ENCODE peak calls at places on chromosomes 3 and 15, in five cellular contexts. I, A, Q, B and T are unnamed samples.

GRCh38 chr3:24156466-24156865 is 211.4 kb downstream of the NR1D2 start:
- DNase-seq in I (no peak), A (peak), Q (peak), B (no peak), T (no peak)

GRCh38 chr15:22979699-22980188 is 424 bp downstream of the CYFIP1 start:
- DNase-seq in I (no peak), A (no peak), Q (no peak), B (peak), T (no peak)

GRCh38 chr3:195079636-195080035 is 191.3 kb downstream of the XXYLT1 start:
- DNase-seq in I (no peak), A (no peak), Q (no peak), B (no peak), T (no peak)

GRCh38 chr15:40340038-40340739 is 550 bp downstream of the CCDC9B start:
- DNase-seq in I (no peak), A (peak), Q (peak), B (peak), T (peak)

GRCh38 chr3:170584585-170585007 is 1.3 kb downstream of the SLC7A14 start:
- DNase-seq in I (peak), A (peak), Q (peak), B (peak), T (peak)

GRCh38 chr3:69236808-69237707 is 114.7 kb upstream of the LMOD3 start:
- DNase-seq in I (no peak), A (no peak), Q (no peak), B (peak), T (no peak)

GRCh38 chr3:140234256-140234655 is 299.3 kb downstream of the CLSTN2 start:
- DNase-seq in I (no peak), A (no peak), Q (no peak), B (no peak), T (no peak)

GRCh38 chr3:100295089-100295488 is 34.3 kb downstream of the TBC1D23 start:
- DNase-seq in I (no peak), A (no peak), Q (no peak), B (no peak), T (no peak)

GRCh38 chr15:69489101-69489571 is 36.5 kb downstream of the RPLP1 start:
- DNase-seq in I (no peak), A (peak), Q (no peak), B (no peak), T (no peak)

GRCh38 chr3:106029941-106030619 is 161.3 kb upstream of the CBLB start:
- DNase-seq in I (no peak), A (peak), Q (no peak), B (no peak), T (no peak)

GRCh38 chr15:77901251-77901881 is 176.1 kb downstream of the TBC1D2B start:
- DNase-seq in I (no peak), A (no peak), Q (no peak), B (no peak), T (no peak)

GRCh38 chr3:170330366-170330765 is 27.1 kb upstream of the SKIL start:
- DNase-seq in I (no peak), A (peak), Q (no peak), B (peak), T (no peak)

GRCh38 chr15:73127302-73127936 is 75.2 kb downstream of the NEO1 start:
- DNase-seq in I (no peak), A (peak), Q (no peak), B (no peak), T (no peak)

GRCh38 chr3:99885085-99885484 is 67.4 kb downstream of the CMSS1 start:
- DNase-seq in I (no peak), A (no peak), Q (no peak), B (no peak), T (no peak)

GRCh38 chr3:119965692-119966091 is 128.6 kb downstream of the GSK3B start:
- DNase-seq in I (no peak), A (no peak), Q (no peak), B (no peak), T (no peak)

GRCh38 chr15:59366368-59367021 is 6.2 kb downstream of the MYO1E start:
- DNase-seq in I (no peak), A (no peak), Q (no peak), B (peak), T (no peak)

GRCh38 chr15:44536962-44537727 is at the start of gene EIF3J:
- DNase-seq in I (peak), A (peak), Q (peak), B (peak), T (peak)

GRCh38 chr3:152278674-152279427 is 10.1 kb downstream of the MBNL1 start:
- DNase-seq in I (no peak), A (no peak), Q (no peak), B (no peak), T (no peak)

GRCh38 chr3:47890832-47891620 is 88.1 kb downstream of the DHX30 start:
- DNase-seq in I (peak), A (no peak), Q (no peak), B (peak), T (no peak)

GRCh38 chr3:191244242-191244867 is 45.3 kb downstream of the OSTN start:
- DNase-seq in I (no peak), A (no peak), Q (no peak), B (no peak), T (no peak)

GRCh38 chr3:129122697-129123055 is 1.1 kb upstream of the RAB43 start:
- DNase-seq in I (no peak), A (no peak), Q (no peak), B (peak), T (peak)

GRCh38 chr3:178084938-178085816 is 451.1 kb upstream of the KCNMB2 start:
- DNase-seq in I (peak), A (peak), Q (no peak), B (peak), T (peak)

GRCh38 chr15:46229263-46229662 is 594.4 kb downstream of the SQOR start:
- DNase-seq in I (no peak), A (no peak), Q (no peak), B (no peak), T (no peak)

GRCh38 chr15:93038064-93038705 is 50.8 kb downstream of the RGMA start:
- DNase-seq in I (no peak), A (no peak), Q (no peak), B (no peak), T (no peak)

GRCh38 chr15:93066834-93067648 is 22.0 kb downstream of the RGMA start:
- DNase-seq in I (no peak), A (no peak), Q (no peak), B (no peak), T (no peak)

GRCh38 chr3:160948273-160948672 is 156.9 kb downstream of the B3GALNT1 start:
- DNase-seq in I (no peak), A (no peak), Q (no peak), B (no peak), T (no peak)

GRCh38 chr15:34754171-34754580 is 622 bp downstream of the GJD2 start:
- DNase-seq in I (no peak), A (no peak), Q (no peak), B (no peak), T (no peak)

GRCh38 chr3:177602601-177603136 is 405.4 kb upstream of the TBL1XR1 start:
- DNase-seq in I (no peak), A (no peak), Q (no peak), B (no peak), T (no peak)

GRCh38 chr3:29637093-29637492 is 356.2 kb downstream of the RBMS3 start:
- DNase-seq in I (no peak), A (no peak), Q (no peak), B (no peak), T (no peak)

GRCh38 chr15:45442497-45443135 is 64.3 kb upstream of the GATM start:
- DNase-seq in I (peak), A (peak), Q (peak), B (no peak), T (no peak)

GRCh38 chr3:8845641-8846040 is 76.2 kb upstream of the OXTR start:
- DNase-seq in I (no peak), A (no peak), Q (peak), B (no peak), T (no peak)

GRCh38 chr3:111979689-111980025 is 831 bp downstream of the ABHD10 start:
- DNase-seq in I (no peak), A (no peak), Q (no peak), B (no peak), T (no peak)

GRCh38 chr3:196339493-196340254 is 1.5 kb upstream of the TM4SF19 start:
- DNase-seq in I (no peak), A (peak), Q (peak), B (no peak), T (no peak)

GRCh38 chr3:174333640-174334039 is 525.5 kb upstream of the NAALADL2 start:
- DNase-seq in I (no peak), A (no peak), Q (no peak), B (no peak), T (no peak)

GRCh38 chr15:25671132-25671531 is 192.0 kb downstream of the ATP10A start:
- DNase-seq in I (no peak), A (peak), Q (peak), B (no peak), T (no peak)

DNA sequence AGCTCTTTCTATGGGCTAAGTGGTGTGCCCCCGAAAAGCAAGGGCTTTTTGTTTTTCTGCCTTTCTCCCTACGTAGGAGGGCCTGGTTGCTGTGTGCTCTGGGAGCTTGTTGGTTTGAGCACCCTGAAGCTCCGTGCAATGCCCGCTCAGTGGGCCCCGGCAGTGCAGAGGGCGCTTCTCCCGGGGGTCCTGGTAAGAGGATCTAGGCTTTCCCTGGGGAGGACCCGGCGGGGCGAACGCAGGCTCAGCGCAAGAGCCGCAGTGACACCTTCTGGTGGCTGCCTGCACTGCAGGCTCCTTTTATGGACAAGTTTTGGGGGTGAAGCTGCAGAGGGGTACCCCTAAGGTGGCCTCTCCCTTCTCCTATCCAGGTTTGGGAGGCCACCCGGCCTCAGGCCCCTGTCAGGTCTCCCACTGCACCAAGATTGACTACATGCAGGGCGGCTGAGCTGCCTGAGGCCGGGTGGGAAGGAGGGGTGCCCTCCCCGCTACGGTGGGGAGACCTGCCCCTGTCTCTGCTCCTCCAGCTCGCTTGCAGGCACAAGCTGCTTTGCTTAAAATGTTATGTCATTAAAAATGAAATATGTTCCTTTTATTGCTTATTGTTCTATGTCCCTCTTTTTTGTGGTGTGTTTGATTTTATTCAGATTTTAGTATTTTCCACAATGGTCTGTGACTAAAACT is 387.9 kb downstream of the GABRG3 start:
- DNase-seq in I (no peak), A (peak), Q (no peak), B (no peak), T (peak)
- TF ChIP-seq CTCF in I (peak), A (peak), Q (peak), B (peak), T (peak)

GRCh38 chr3:53590606-53591005 is 96.2 kb downstream of the CACNA1D start:
- DNase-seq in I (no peak), A (no peak), Q (no peak), B (no peak), T (no peak)

GRCh38 chr3:53593611-53594010 is 99.2 kb downstream of the CACNA1D start:
- DNase-seq in I (no peak), A (no peak), Q (no peak), B (no peak), T (no peak)

GRCh38 chr3:53591646-53592045 is 97.2 kb downstream of the CACNA1D start:
- DNase-seq in I (no peak), A (no peak), Q (no peak), B (no peak), T (no peak)

GRCh38 chr3:53594276-53594675 is 99.9 kb downstream of the CACNA1D start:
- DNase-seq in I (no peak), A (no peak), Q (no peak), B (no peak), T (no peak)

GRCh38 chr3:53592862-53593261 is 98.5 kb downstream of the CACNA1D start:
- DNase-seq in I (no peak), A (no peak), Q (no peak), B (no peak), T (no peak)
- TF ChIP-seq CTCF in I (no peak), A (no peak), Q (no peak), B (no peak), T (no peak)

GRCh38 chr3:186930143-186930638 is at the start of gene ST6GAL1:
- DNase-seq in I (no peak), A (peak), Q (no peak), B (peak), T (peak)
- TF ChIP-seq CTCF in I (peak), A (peak), Q (peak), B (peak), T (no peak)

GRCh38 chr3:56356820-56357219 is 111.4 kb downstream of the ERC2 start:
- DNase-seq in I (no peak), A (no peak), Q (no peak), B (no peak), T (no peak)

GRCh38 chr3:56355570-56356185 is 112.6 kb downstream of the ERC2 start:
- DNase-seq in I (no peak), A (peak), Q (no peak), B (no peak), T (no peak)

GRCh38 chr3:56347219-56347871 is 120.9 kb downstream of the ERC2 start:
- DNase-seq in I (no peak), A (no peak), Q (no peak), B (peak), T (no peak)

GRCh38 chr3:56357266-56357665 is 111.0 kb downstream of the ERC2 start:
- DNase-seq in I (no peak), A (peak), Q (no peak), B (no peak), T (no peak)

DNA sequence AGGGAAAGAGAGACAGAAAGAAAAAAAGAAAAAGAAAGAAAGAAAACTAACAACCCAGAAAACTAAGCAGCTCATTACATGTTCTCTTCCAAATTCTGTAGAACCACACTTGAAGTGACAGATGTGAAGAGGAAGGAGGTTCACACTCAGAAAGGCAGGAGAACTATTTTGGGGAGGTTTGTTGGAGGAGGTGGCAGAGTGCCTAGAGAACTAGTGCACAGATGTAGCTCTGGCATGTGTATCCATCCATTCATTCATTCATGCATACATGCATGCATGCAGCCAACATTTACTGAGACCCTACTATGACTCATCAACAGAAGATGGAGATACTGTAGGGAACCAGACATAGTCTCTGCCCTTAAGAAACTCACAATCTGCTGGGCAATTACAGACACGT is 116.8 kb downstream of the ERC2 start:
- DNase-seq in I (no peak), A (no peak), Q (no peak), B (no peak), T (no peak)
- TF ChIP-seq CTCF in I (no peak), A (no peak), Q (no peak), B (no peak), T (no peak)

GRCh38 chr15:70704731-70705130 is 58.6 kb downstream of the UACA start:
- DNase-seq in I (no peak), A (no peak), Q (no peak), B (no peak), T (no peak)

GRCh38 chr15:70704166-70704565 is 59.2 kb downstream of the UACA start:
- DNase-seq in I (no peak), A (no peak), Q (no peak), B (no peak), T (no peak)

GRCh38 chr15:70710714-70711113 is 52.6 kb downstream of the UACA start:
- DNase-seq in I (no peak), A (no peak), Q (no peak), B (no peak), T (no peak)

GRCh38 chr15:70708839-70709238 is 54.5 kb downstream of the UACA start:
- DNase-seq in I (no peak), A (no peak), Q (no peak), B (no peak), T (no peak)

DNA sequence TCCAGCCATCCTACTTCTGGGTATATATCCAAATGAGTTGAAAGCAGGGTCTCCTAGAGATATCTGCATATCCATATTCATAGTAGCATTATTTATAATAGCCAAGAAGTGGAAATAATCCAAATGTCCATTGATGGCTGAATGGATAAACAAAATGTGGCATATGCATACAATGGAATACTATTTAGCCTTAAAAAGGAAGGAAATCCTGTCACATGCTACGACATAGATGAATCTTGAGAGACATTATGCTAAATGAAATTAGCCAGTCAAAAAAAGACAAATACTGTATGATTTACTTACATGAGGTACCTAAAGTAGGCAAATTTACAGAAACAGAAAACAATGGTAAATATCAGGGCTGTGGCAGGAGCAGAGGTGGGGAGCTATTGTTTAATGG is 55.5 kb downstream of the UACA start:
- DNase-seq in I (no peak), A (no peak), Q (no peak), B (no peak), T (no peak)
- TF ChIP-seq CTCF in I (no peak), A (no peak), Q (no peak), B (no peak), T (no peak)

DNA sequence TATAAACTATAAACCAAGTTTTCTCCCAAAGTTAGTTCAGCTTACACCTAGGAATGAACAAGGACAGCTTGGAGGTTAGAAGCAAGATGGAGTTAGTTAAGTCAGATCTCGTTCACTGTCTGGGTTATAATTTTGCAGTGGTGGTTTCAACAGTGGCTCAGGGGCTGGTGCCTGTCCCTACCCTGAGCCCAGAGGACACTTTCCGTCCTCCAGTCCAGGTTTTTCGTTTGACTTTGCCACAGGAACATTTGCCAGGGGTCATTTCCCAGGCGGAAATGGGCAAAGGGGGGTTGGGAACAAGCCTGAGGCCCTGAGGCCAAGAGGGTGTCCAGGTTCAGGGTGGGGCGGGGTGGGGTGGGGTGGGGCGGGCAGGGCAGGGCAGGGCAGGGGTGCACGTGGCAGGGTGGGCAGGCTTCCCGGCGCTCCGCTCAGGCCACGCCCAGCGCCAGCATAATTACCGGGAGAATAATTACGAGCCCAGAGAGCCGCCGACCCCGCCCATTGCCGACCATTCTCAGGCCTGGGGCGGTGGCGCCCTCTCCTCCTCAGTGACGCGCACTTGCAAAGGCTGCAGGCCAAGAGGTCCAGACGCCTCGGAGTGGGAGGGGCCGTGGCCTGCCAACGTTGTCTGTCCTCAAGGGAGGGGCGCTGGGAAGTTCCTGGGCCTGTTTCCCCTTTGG is 70.4 kb downstream of the KLF13 start:
- DNase-seq in I (peak), A (no peak), Q (peak), B (peak), T (no peak)
- TF ChIP-seq CTCF in I (no peak), A (no peak), Q (peak), B (no peak), T (no peak)